ENCODE peak calls at places on chromosomes 12 and 14, in four cellular contexts. C is GDM1; S is smooth muscle cell of the brain vasculature; I is activated CD4-positive, alpha-beta T cell treated with anti-CD3 and anti-CD28 coated beads, Interleukin-2, amount 50 U/mL, for 1 hour. A is an unnamed sample.

GRCh38 chr14:90132821-90133570 is 71.2 kb downstream of the KCNK13 start:
- DNase-seq in I (no peak), S (no peak), C (no peak), A (no peak)

GRCh38 chr12:93419388-93420034 is 22.2 kb downstream of the UBE2N start:
- DNase-seq in I (no peak), S (no peak), C (no peak), A (peak)

GRCh38 chr14:56474419-56475022 is 105.1 kb upstream of the TMEM260 start:
- DNase-seq in S (no peak), I (no peak), C (no peak), A (no peak)

GRCh38 chr12:123289911-123290310 is 18.3 kb upstream of the CDK2AP1 start:
- DNase-seq in I (no peak), C (no peak), S (no peak), A (no peak)

GRCh38 chr14:82438416-82438815 is 904.8 kb upstream of the SEL1L start:
- DNase-seq in S (no peak), C (no peak), I (no peak), A (no peak)

GRCh38 chr12:2286051-2286450 is 233.3 kb downstream of the CACNA1C start:
- DNase-seq in C (no peak), S (no peak), I (no peak), A (no peak)

GRCh38 chr14:99809864-99810854 is 16.9 kb downstream of the EML1 start:
- DNase-seq in I (no peak), C (no peak), S (no peak), A (no peak)

GRCh38 chr14:58298477-58298879 is at the start of gene ARID4A:
- DNase-seq in C (no peak), S (no peak), I (peak), A (no peak)

GRCh38 chr12:58368001-58368400 is 426.6 kb downstream of the ATP23 start:
- DNase-seq in S (no peak), I (no peak), C (no peak), A (no peak)

GRCh38 chr12:114400925-114401324 is 5.0 kb downstream of the TBX5 start:
- DNase-seq in C (no peak), I (no peak), S (no peak), A (no peak)

GRCh38 chr12:31582155-31582554 is 8.8 kb downstream of the DENND5B start:
- DNase-seq in S (no peak), C (no peak), I (no peak), A (no peak)

GRCh38 chr12:62701492-62701891 is 233.5 kb downstream of the PPM1H start:
- DNase-seq in I (no peak), C (no peak), S (no peak), A (no peak)

GRCh38 chr12:107169200-107169599 is 75.9 kb upstream of the CRY1 start:
- DNase-seq in C (no peak), S (no peak), I (no peak), A (no peak)

GRCh38 chr14:39431416-39432178 is 636 bp downstream of the FBXO33 start:
- DNase-seq in S (no peak), I (peak), C (no peak), A (no peak)

GRCh38 chr12:42450248-42450647 is 124.3 kb downstream of the PPHLN1 start:
- DNase-seq in C (no peak), I (no peak), S (no peak), A (no peak)

GRCh38 chr12:61412209-61412608 is 848.0 kb upstream of the USP15 start:
- DNase-seq in I (no peak), C (no peak), S (no peak), A (no peak)

GRCh38 chr12:88577537-88577936 is 2.7 kb downstream of the KITLG start:
- DNase-seq in I (no peak), S (no peak), C (no peak), A (no peak)

GRCh38 chr14:57987596-57988300 is 121.9 kb upstream of the SLC35F4 start:
- DNase-seq in C (no peak), I (no peak), S (no peak), A (no peak)

GRCh38 chr12:12837025-12837872 is 24.1 kb downstream of the DDX47 start:
- DNase-seq in S (peak), C (peak), I (peak), A (no peak)

GRCh38 chr12:57315681-57316080 is 64.7 kb upstream of the STAC3 start:
- DNase-seq in I (no peak), S (no peak), C (no peak), A (no peak)

GRCh38 chr14:74955229-74955999 is at the start of gene PGF:
- DNase-seq in S (no peak), I (peak), C (no peak), A (no peak)

GRCh38 chr14:62645649-62646048 is 399.6 kb downstream of the KCNH5 start:
- DNase-seq in S (no peak), I (no peak), C (no peak), A (no peak)

GRCh38 chr14:50920482-50921225 is 23.6 kb downstream of the PYGL start:
- DNase-seq in C (no peak), I (no peak), S (peak), A (peak)

GRCh38 chr14:69701857-69702256 is 65.1 kb upstream of the SRSF5 start:
- DNase-seq in C (peak), I (no peak), S (no peak), A (no peak)

GRCh38 chr12:105766029-105766428 is 372.7 kb downstream of the NUAK1 start:
- DNase-seq in C (no peak), S (no peak), I (no peak), A (no peak)

GRCh38 chr12:12266389-12266872 is 413 bp downstream of the LRP6 start:
- DNase-seq in S (no peak), I (no peak), C (no peak), A (no peak)

GRCh38 chr14:78902010-78902623 is 731.9 kb downstream of the NRXN3 start:
- DNase-seq in I (no peak), C (no peak), S (no peak), A (no peak)